ENCODE peak calls at places on chromosomes 6 and 20, in ten cellular contexts. X, F, L, P, D, B, Z, U, H and A are unnamed samples.

GRCh38 chr20:23533161-23533560 is 35.1 kb downstream of the CST9L start:
- DNase-seq in P (no peak), F (no peak), D (no peak), Z (no peak), U (no peak), B (no peak), L (no peak), X (no peak), H (no peak), A (no peak)

GRCh38 chr20:24600012-24600411 is 130.6 kb downstream of the SYNDIG1 start:
- DNase-seq in Z (no peak), H (no peak), L (no peak), X (no peak), F (no peak), D (no peak), U (no peak), P (no peak), B (no peak), A (no peak)

GRCh38 chr6:34346175-34347119 is 46.0 kb downstream of the NUDT3 start:
- DNase-seq in H (no peak), D (no peak), X (no peak), U (no peak), B (no peak), F (no peak), L (no peak), Z (no peak), P (no peak), A (no peak)

GRCh38 chr6:90716345-90716744 is 129.5 kb upstream of the MAP3K7 start:
- DNase-seq in P (no peak), D (no peak), F (no peak), U (no peak), L (no peak), H (no peak), Z (no peak), B (no peak), X (no peak), A (no peak)

GRCh38 chr6:44628347-44628746 is 240.8 kb downstream of the CDC5L start:
- DNase-seq in Z (no peak), H (no peak), L (no peak), D (no peak), U (no peak), B (no peak), X (no peak), P (no peak), F (no peak), A (no peak)

GRCh38 chr20:46619445-46619844 is 31.8 kb downstream of the SLC13A3 start:
- DNase-seq in P (no peak), D (no peak), X (no peak), F (no peak), Z (no peak), H (peak; percentile 1), L (no peak), U (no peak), B (no peak), A (no peak)

GRCh38 chr20:37902504-37903313 is at the start of gene VSTM2L:
- DNase-seq in U (no peak), X (no peak), Z (no peak), D (no peak), L (no peak), P (peak; percentile 53), H (peak; percentile 74), B (peak; percentile 47), F (peak; percentile 56), A (peak; percentile 64)

GRCh38 chr6:77565370-77565769 is 87.5 kb upstream of the MEI4 start:
- DNase-seq in P (no peak), D (no peak), L (no peak), H (no peak), X (no peak), B (no peak), Z (no peak), U (no peak), F (no peak), A (no peak)

GRCh38 chr6:79468587-79468986 is 68.6 kb downstream of the LCA5 start:
- DNase-seq in P (no peak), L (no peak), H (no peak), X (no peak), B (no peak), F (no peak), U (no peak), Z (no peak), D (no peak), A (no peak)

GRCh38 chr6:79467716-79468115 is 69.5 kb downstream of the LCA5 start:
- DNase-seq in L (no peak), B (peak; percentile 4), F (no peak), Z (no peak), U (no peak), D (no peak), X (no peak), H (no peak), P (peak; percentile 20), A (no peak)

GRCh38 chr6:79468116-79468515 is 69.1 kb downstream of the LCA5 start:
- DNase-seq in P (no peak), F (no peak), B (peak; percentile 34), H (no peak), D (peak; percentile 40), U (no peak), X (no peak), Z (no peak), L (no peak), A (no peak)

GRCh38 chr6:79470728-79471127 is 66.5 kb downstream of the LCA5 start:
- DNase-seq in H (no peak), D (no peak), Z (no peak), B (no peak), U (no peak), F (no peak), X (no peak), P (no peak), L (no peak), A (no peak)

GRCh38 chr6:79469381-79470246 is 67.6 kb downstream of the LCA5 start:
- DNase-seq in U (no peak), X (no peak), Z (no peak), D (no peak), L (no peak), F (no peak), B (no peak), H (no peak), P (peak; percentile 26), A (no peak)
- TF ChIP-seq CTCF in U (no peak), X (no peak), Z (no peak), D (no peak), L (no peak), F (no peak), B (no peak), H (no peak), P (no peak), A (no peak)

GRCh38 chr6:156102129-156102528 is 646.5 kb upstream of the NOX3 start:
- DNase-seq in P (no peak), H (no peak), Z (no peak), D (no peak), B (peak; percentile 23), U (no peak), L (no peak), F (no peak), X (no peak), A (no peak)
- TF ChIP-seq CTCF in P (peak; percentile 3), H (no peak), Z (no peak), D (no peak), B (peak; percentile 36), U (no peak), L (no peak), F (no peak), X (peak; percentile 28), A (peak; percentile 11)

GRCh38 chr6:72825265-72825918 is 203.5 kb downstream of the KCNQ5 start:
- DNase-seq in F (peak; percentile 22), D (no peak), H (no peak), X (no peak), B (peak; percentile 69), P (peak; percentile 66), L (no peak), U (no peak), Z (no peak), A (no peak)

GRCh38 chr6:72820906-72821305 is 199.0 kb downstream of the KCNQ5 start:
- DNase-seq in F (no peak), P (no peak), X (no peak), U (no peak), B (no peak), L (no peak), Z (no peak), D (no peak), H (no peak), A (no peak)

GRCh38 chr6:72824833-72825232 is 203.0 kb downstream of the KCNQ5 start:
- DNase-seq in F (no peak), B (no peak), X (no peak), D (no peak), H (no peak), U (no peak), Z (no peak), L (no peak), P (no peak), A (no peak)

GRCh38 chr6:72820153-72820552 is 198.3 kb downstream of the KCNQ5 start:
- DNase-seq in H (no peak), F (no peak), Z (no peak), L (no peak), B (no peak), P (no peak), U (no peak), D (no peak), X (no peak), A (no peak)

DNA sequence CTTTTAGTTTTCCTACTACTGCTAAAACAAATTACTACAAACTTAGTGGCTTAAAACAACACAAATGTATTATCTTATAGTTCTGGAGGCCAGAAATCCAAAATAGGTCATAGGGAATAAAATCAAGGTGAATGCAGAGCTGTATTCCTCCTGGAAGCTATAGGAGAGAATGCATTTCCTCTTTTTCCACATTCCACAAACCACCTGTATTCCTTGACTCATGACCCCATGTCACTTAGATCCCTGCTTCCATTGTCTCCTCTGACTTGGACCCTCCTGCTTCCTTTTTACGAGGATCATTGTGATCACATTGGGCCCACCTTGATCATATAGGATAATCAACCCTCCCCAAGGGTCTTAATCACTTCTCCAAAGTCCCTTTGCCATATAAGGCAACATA is 200.8 kb downstream of the KCNQ5 start:
- DNase-seq in H (no peak), Z (no peak), P (no peak), U (no peak), X (no peak), L (no peak), B (no peak), D (no peak), F (no peak), A (no peak)
- TF ChIP-seq CTCF in H (no peak), Z (no peak), P (no peak), U (no peak), X (no peak), L (no peak), B (no peak), D (no peak), F (no peak), A (no peak)

DNA sequence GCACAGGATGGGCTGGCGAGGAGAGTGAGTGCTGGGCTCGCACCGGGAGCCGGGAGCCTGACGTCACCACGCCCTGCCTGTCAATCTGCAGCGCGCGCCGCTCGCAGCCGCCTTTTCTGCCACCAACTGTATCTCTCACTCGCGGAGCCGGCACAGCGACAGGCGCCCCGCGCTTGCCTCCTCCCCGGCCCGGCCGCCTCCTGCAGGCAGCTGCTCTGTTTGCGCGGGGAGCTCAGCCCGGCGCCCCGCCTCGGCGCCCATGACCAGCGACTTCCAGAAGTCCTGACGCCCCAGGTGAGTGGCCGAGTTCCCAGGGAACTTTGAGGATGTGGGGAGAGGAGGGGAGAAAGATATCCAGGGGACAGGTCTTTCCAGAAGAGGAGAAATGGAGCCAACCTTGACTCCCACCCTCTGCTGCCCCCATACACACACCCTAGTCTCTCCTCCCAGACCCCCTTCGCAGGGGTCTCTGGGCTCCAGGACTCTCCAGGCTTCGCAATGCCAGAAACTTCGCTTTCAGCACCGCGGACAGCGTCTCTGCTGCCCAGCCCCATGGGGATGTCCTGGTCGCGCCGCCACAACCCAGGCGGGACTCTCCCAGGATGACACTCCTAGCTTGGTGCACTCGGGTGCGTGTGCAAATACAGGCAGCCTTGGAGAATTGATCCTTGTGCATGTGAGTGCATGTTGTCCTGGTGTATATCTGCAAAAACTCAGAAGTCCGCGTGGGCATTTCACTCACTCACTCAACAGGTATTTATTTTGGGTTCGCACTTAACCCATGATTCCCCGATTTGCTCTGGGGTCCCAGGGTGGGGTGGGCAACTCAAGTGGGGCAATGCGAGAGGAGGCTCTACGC is at the start of gene GPR6:
- DNase-seq in L (peak; percentile 76), F (no peak), H (peak; percentile 95), P (peak; percentile 57), U (peak; percentile 17), Z (peak; percentile 70), D (no peak), X (peak; percentile 89), B (peak; percentile 34), A (peak; percentile 99)
- TF ChIP-seq CTCF in L (no peak), F (no peak), H (no peak), P (no peak), U (no peak), Z (no peak), D (no peak), X (no peak), B (no peak), A (no peak)